ENCODE peak calls at places on chromosomes 16 and 17, in six cellular contexts. M, Q, B, D, K and R are unnamed samples. For H3K9me3 and H3K36me3, the result is how much of the 10 kb centered on the place peaks cover.

GRCh38 chr16:11280616-11281522 is at the start of gene PRM1:
- DNase-seq in M (no peak), Q (no peak), B (no peak), D (no peak), K (no peak), R (no peak)

GRCh38 chr17:53626286-53626685 is 196.4 kb upstream of the KIF2B start:
- DNase-seq in M (no peak), Q (no peak), B (no peak), D (peak), K (no peak), R (no peak)

GRCh38 chr16:8251298-8251697 is 339.0 kb downstream of the TMEM114 start:
- DNase-seq in M (no peak), Q (no peak), B (no peak), D (no peak), K (no peak), R (no peak)

GRCh38 chr17:68197091-68197996 is 50.5 kb upstream of the AMZ2 start:
- DNase-seq in M (peak), Q (no peak), B (peak), D (no peak), K (peak), R (no peak)

GRCh38 chr17:57636985-57637667 is 108.0 kb downstream of the CCDC182 start:
- DNase-seq in M (no peak), Q (no peak), B (no peak), D (no peak), K (peak), R (peak)

GRCh38 chr17:58081641-58082340 is 1.4 kb upstream of the DYNLL2 start:
- DNase-seq in M (no peak), Q (no peak), B (peak), D (no peak), K (peak), R (no peak)

GRCh38 chr16:49756971-49757743 is 98.8 kb downstream of the ZNF423 start:
- DNase-seq in M (no peak), Q (no peak), B (no peak), D (peak), K (no peak), R (no peak)

GRCh38 chr17:28716740-28717577 is 709 bp downstream of the RAB34 start:
- DNase-seq in M (no peak), Q (no peak), B (no peak), D (peak), K (no peak), R (peak)

GRCh38 chr17:43526886-43527648 is 19.1 kb downstream of the ETV4 start:
- DNase-seq in M (no peak), Q (no peak), B (no peak), D (no peak), K (no peak), R (no peak)

GRCh38 chr17:49968380-49969133 is 433 bp upstream of the DLX4 start:
- DNase-seq in M (peak), Q (no peak), B (peak), D (peak), K (peak), R (peak)

GRCh38 chr16:20898938-20899502 is 1.1 kb downstream of the DCUN1D3 start:
- DNase-seq in M (no peak), Q (no peak), B (no peak), D (peak), K (no peak), R (no peak)

GRCh38 chr16:55044366-55044975 is 113.8 kb downstream of the IRX5 start:
- DNase-seq in M (no peak), Q (no peak), B (no peak), D (no peak), K (no peak), R (no peak)

GRCh38 chr16:27690604-27691003 is 140.7 kb downstream of the KATNIP start:
- DNase-seq in M (peak), Q (no peak), B (peak), D (no peak), K (peak), R (no peak)

GRCh38 chr16:49587051-49587450 is 213.4 kb downstream of the C16orf78 start:
- DNase-seq in M (no peak), Q (no peak), B (no peak), D (no peak), K (no peak), R (no peak)

GRCh38 chr17:47883589-47884426 is 12.2 kb upstream of the SP2 start:
- DNase-seq in M (peak), Q (peak), B (no peak), D (no peak), K (no peak), R (no peak)

GRCh38 chr16:1543085-1543896 is 9.8 kb downstream of the TMEM204 start:
- DNase-seq in M (peak), Q (no peak), B (no peak), D (no peak), K (peak), R (peak)

GRCh38 chr16:2042171-2042570 is 5.5 kb downstream of the NTHL1 start:
- DNase-seq in M (no peak), Q (no peak), B (no peak), D (no peak), K (peak), R (no peak)

GRCh38 chr17:60514500-60514899 is 11.5 kb downstream of the APPBP2 start:
- DNase-seq in M (no peak), Q (no peak), B (no peak), D (no peak), K (no peak), R (no peak)

GRCh38 chr17:34384271-34384670 is 21.2 kb upstream of the CCL1 start:
- DNase-seq in M (no peak), Q (no peak), B (no peak), D (no peak), K (no peak), R (no peak)

GRCh38 chr17:15660077-15660476 is 24.0 kb downstream of the TRIM16 start:
- DNase-seq in M (no peak), Q (no peak), B (no peak), D (no peak), K (no peak), R (no peak)

GRCh38 chr17:37478187-37478586 is 11.5 kb upstream of the DUSP14 start:
- DNase-seq in M (peak), Q (no peak), B (no peak), D (peak), K (no peak), R (no peak)

GRCh38 chr17:61160789-61161440 is 238.7 kb upstream of the TBX2 start:
- DNase-seq in M (no peak), Q (no peak), B (no peak), D (peak), K (no peak), R (no peak)

GRCh38 chr16:22335668-22336246 is 38.5 kb downstream of the POLR3E start:
- DNase-seq in M (no peak), Q (no peak), B (peak), D (no peak), K (no peak), R (no peak)

GRCh38 chr17:57379237-57380054 is 123.1 kb downstream of the MSI2 start:
- DNase-seq in M (no peak), Q (no peak), B (no peak), D (peak), K (no peak), R (no peak)

GRCh38 chr16:69904495-69905170 is 46.5 kb upstream of the CLEC18A start:
- DNase-seq in M (peak), Q (no peak), B (no peak), D (no peak), K (no peak), R (no peak)

GRCh38 chr17:10737168-10737622 is 7.4 kb upstream of the TMEM220 start:
- DNase-seq in M (peak), Q (peak), B (peak), D (peak), K (peak), R (peak)

GRCh38 chr17:56908061-56908542 is 5.7 kb downstream of the TRIM25 start:
- DNase-seq in M (peak), Q (no peak), B (no peak), D (no peak), K (no peak), R (no peak)

GRCh38 chr16:55077231-55077630 is 146.6 kb downstream of the IRX5 start:
- DNase-seq in M (no peak), Q (no peak), B (no peak), D (peak), K (no peak), R (peak)

GRCh38 chr17:38885044-38885727 is 15.3 kb downstream of the LASP1 start:
- DNase-seq in M (peak), Q (no peak), B (no peak), D (no peak), K (no peak), R (no peak)

GRCh38 chr17:78387982-78388941 is 9.8 kb downstream of the PGS1 start:
- DNase-seq in M (peak), Q (no peak), B (no peak), D (no peak), K (no peak), R (peak)

GRCh38 chr16:28288117-28288516 is 4.2 kb upstream of the SBK1 start:
- DNase-seq in M (no peak), Q (no peak), B (no peak), D (no peak), K (no peak), R (no peak)

GRCh38 chr16:85640606-85641005 is 27.5 kb downstream of the GSE1 start:
- DNase-seq in M (no peak), Q (no peak), B (no peak), D (no peak), K (no peak), R (no peak)

GRCh38 chr16:57263585-57264351 is 18.7 kb downstream of the ARL2BP start:
- DNase-seq in M (no peak), Q (peak), B (no peak), D (no peak), K (no peak), R (no peak)

GRCh38 chr17:17344507-17345293 is 41.5 kb downstream of the NT5M start:
- DNase-seq in M (no peak), Q (peak), B (peak), D (no peak), K (no peak), R (no peak)

GRCh38 chr17:37535906-37536305 is 46.2 kb downstream of the DUSP14 start:
- DNase-seq in M (no peak), Q (no peak), B (no peak), D (no peak), K (no peak), R (no peak)

GRCh38 chr17:10089221-10089799 is 109.1 kb downstream of the GAS7 start:
- DNase-seq in M (no peak), Q (no peak), B (no peak), D (no peak), K (no peak), R (no peak)

GRCh38 chr17:81094744-81095607 is 60.0 kb downstream of the BAIAP2 start:
- DNase-seq in M (peak), Q (peak), B (peak), D (peak), K (peak), R (peak)

GRCh38 chr17:48468299-48468698 is 38.3 kb upstream of the SKAP1 start:
- DNase-seq in M (no peak), Q (no peak), B (no peak), D (no peak), K (no peak), R (no peak)

GRCh38 chr17:41334899-41335298 is 15.7 kb downstream of the KRT33A start:
- DNase-seq in M (no peak), Q (no peak), B (no peak), D (no peak), K (no peak), R (peak)

GRCh38 chr16:89352091-89352681 is 134.7 kb downstream of the ZNF778 start:
- DNase-seq in M (no peak), Q (no peak), B (no peak), D (no peak), K (no peak), R (no peak)

GRCh38 chr16:89350701-89351380 is 133.3 kb downstream of the ZNF778 start:
- DNase-seq in M (no peak), Q (no peak), B (no peak), D (no peak), K (no peak), R (no peak)

GRCh38 chr16:89351645-89352044 is 134.1 kb downstream of the ZNF778 start:
- DNase-seq in M (no peak), Q (no peak), B (no peak), D (no peak), K (no peak), R (no peak)

GRCh38 chr16:89347807-89348206 is 130.3 kb downstream of the ZNF778 start:
- DNase-seq in M (no peak), Q (no peak), B (no peak), D (no peak), K (no peak), R (no peak)

DNA sequence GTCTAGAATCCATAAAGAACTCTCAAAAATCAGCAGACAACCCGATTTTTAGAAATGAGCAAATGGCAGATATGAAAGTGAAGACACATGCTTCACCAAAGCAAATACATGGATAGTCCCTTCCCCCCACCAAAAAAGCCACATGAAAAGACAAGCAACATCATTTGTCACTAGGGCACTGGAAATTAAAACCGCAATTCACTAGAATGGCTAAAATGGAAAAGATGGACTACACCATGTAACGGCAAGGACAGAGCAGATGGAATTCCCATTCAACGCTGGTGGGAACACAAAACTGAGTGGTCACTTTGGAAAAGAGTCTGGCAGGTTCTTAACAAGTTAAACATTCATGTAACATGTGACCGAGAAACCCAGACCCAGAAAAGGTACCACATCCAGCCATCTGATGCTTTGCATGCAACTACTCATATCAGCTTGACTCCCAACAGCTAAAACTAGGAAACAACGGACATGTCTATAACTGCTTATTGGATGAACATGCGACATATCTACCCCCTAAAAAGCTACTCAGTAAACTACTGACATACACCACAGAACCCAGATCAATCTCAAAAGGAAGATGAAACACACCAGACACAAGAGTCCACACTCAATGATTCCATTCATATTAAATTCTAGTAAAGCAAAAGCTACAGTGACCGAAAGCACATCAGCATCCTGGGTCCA is 132.6 kb downstream of the ZNF778 start:
- DNase-seq in M (no peak), Q (no peak), B (no peak), D (no peak), K (no peak), R (no peak)
- H3K4me3 ChIP-seq in M (no peak), Q (no peak), B (no peak), D (no peak), K (no peak), R (no peak)

GRCh38 chr16:31780342-31780741 is 93.3 kb upstream of the ZNF267 start:
- DNase-seq in M (no peak), Q (no peak), B (no peak), D (no peak), K (no peak), R (no peak)

DNA sequence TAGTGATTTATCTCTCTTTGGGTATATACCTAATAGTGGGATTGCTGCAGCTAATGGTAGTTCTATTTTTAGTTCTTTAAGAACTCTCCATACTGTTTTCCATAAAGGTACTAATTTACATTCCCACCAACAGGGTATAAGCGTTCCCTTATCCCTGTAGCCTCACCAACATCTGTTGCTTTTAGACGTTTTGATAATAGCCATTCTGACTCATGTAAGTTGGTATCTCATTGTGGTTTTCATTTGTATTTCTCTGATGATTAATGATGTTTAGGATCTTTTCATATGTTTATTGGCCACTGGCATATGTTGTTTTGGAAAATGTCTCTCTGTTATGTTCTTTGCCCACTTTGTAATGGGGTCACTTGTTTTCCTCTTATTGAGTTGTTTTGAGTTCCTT is 88.5 kb upstream of the ZNF267 start:
- DNase-seq in M (no peak), Q (no peak), B (no peak), D (no peak), K (no peak), R (no peak)
- H3K9me3 ChIP-seq in M (half or more), Q (under half), B (under half), D (half or more), K (under half), R (under half)

GRCh38 chr17:54932711-54933110 is 32.1 kb downstream of the TOM1L1 start:
- DNase-seq in M (no peak), Q (no peak), B (no peak), D (peak), K (no peak), R (no peak)
- H3K36me3 ChIP-seq in M (under half), Q (under half), B (under half), D (under half), K (under half), R (half or more)

GRCh38 chr16:67226295-67226803 is 581 bp upstream of the TMEM208 start:
- DNase-seq in M (no peak), Q (no peak), B (no peak), D (no peak), K (no peak), R (no peak)
- H3K4me3 ChIP-seq in M (peak), Q (peak), B (peak), D (peak), K (peak), R (peak)

GRCh38 chr16:62545039-62545438 is 508.8 kb upstream of the CDH8 start:
- DNase-seq in M (no peak), Q (no peak), B (no peak), D (no peak), K (no peak), R (no peak)

GRCh38 chr16:62543516-62543915 is 507.3 kb upstream of the CDH8 start:
- DNase-seq in M (no peak), Q (no peak), B (no peak), D (no peak), K (no peak), R (no peak)

GRCh38 chr16:62540496-62540895 is 504.3 kb upstream of the CDH8 start:
- DNase-seq in M (no peak), Q (no peak), B (no peak), D (no peak), K (no peak), R (no peak)
- H3K9me3 ChIP-seq in M (under half), Q (under half), B (under half), D (under half), K (under half), R (under half)

DNA sequence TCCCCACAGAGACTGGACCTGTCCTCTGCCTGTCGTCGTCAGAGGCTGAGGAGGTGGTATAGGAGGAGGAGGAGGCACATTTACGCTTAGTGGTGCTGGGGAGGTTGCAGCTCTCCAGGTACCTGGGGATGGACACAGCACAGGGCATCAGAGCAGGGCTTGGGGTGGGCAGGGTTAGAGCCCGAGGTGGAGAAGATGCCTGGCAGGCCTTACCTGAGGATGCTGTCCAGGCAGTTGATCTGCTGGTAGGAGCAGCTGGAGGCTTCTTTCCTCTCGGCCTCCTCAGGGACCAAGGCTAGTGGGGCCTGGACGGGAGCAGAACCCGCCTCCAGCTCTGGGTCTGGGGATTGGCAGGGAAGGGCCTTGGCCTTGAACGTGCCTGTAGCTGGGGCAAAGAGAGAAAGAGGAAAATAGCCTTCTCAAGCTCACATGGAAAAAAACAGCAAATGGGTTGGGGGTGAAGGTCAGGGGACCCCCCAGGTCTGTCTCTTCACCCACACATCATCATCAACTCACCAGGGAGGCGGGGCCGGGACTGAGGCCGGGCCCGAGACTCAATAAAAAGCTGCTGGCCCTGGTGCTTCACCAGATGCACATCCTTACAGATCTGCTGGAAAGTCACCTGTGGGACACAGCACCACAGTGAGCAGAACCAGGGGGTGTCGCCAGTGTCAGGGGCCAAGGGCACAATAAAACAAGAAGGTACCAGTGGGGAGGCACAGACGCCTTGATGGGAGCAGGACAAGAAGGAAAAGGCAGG is 5.6 kb downstream of the PER1 start:
- DNase-seq in M (no peak), Q (no peak), B (no peak), D (no peak), K (no peak), R (no peak)
- H3K36me3 ChIP-seq in M (under half), Q (half or more), B (under half), D (half or more), K (half or more), R (under half)

DNA sequence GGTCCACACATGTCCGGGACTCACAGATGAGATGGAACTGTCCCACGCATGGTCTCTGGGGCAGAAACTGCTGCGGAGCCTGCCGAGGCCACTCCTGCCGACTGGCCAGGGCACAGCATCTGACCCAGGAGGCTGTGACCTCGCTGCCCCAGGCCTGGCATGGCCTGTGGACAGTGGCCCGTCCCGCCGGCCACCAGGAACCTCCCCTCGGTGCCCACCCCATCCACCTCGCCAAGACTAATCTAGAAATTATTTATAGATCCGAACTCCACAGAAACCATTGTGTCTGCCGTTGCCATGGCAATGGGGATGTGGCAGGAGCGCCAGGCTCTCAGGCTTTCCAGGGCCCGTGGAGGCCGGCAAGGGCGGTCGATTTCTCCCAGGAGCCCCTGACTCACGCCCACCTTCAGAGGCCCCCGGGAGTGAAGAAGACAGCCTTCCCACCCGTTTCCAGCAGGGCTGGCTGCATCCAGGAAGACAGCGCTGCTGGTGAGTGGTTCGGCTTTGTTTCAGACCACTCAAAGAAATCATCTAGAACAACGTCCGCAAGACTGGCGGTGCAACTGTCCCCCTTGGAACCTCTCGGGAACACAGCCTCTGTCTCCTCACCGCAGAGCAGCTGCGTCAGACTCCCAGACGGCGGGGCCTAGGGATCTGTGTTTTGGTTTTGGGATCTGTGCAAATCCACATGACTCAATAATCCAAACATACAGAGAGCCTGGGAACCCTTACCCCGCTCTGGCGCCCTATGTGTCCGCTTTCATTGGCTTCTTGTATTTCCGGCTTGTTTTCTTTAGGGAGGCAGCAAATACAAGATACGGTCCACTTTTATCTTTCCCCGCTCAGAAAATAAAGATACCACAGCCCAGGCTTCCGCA is 48.4 kb upstream of the ZCCHC14 start:
- DNase-seq in M (peak), Q (no peak), B (no peak), D (peak), K (no peak), R (peak)
- H3K4me3 ChIP-seq in M (no peak), Q (peak), B (no peak), D (peak), K (no peak), R (peak)

GRCh38 chr16:75017670-75018525 is 19.1 kb downstream of the ZNRF1 start:
- DNase-seq in M (no peak), Q (no peak), B (no peak), D (no peak), K (no peak), R (no peak)
- H3K9me3 ChIP-seq in M (under half), Q (under half), B (under half), D (under half), K (under half), R (under half)